ENCODE peak calls at places on chromosome 7, in four cellular contexts. G is body of pancreas, W is hepatocyte, Z is aorta. C is an unnamed sample.
A peak's percentile ranks its signal among the peaks of the same experiment; 100 is the strongest.

GRCh38 chr7:133513608-133514007 is 260.7 kb downstream of the EXOC4 start:
- DNase-seq in G (no peak), W (no peak), Z (no peak), C (no peak)

GRCh38 chr7:156764016-156764669 is 123.6 kb downstream of the RNF32 start:
- DNase-seq in G (peak; percentile 69), W (peak; percentile 89), Z (peak; percentile 59), C (no peak)

GRCh38 chr7:19107392-19108147 is 9.9 kb downstream of the TWIST1 start:
- DNase-seq in G (no peak), W (peak; percentile 51), Z (peak; percentile 52), C (peak; percentile 66)

GRCh38 chr7:27199820-27200760 is at the start of gene HOXA13:
- DNase-seq in G (peak; percentile 11), W (peak; percentile 89), Z (no peak), C (no peak)

GRCh38 chr7:150936018-150936417 is 42.1 kb downstream of the KCNH2 start:
- DNase-seq in G (no peak), W (no peak), Z (no peak), C (no peak)

GRCh38 chr7:140923358-140924006 is 1.2 kb downstream of the BRAF start:
- DNase-seq in G (peak; percentile 14), W (peak; percentile 23), Z (no peak), C (no peak)

GRCh38 chr7:157077986-157078644 is 60.6 kb upstream of the UBE3C start:
- DNase-seq in G (no peak), W (peak; percentile 17), Z (no peak), C (no peak)

GRCh38 chr7:31948041-31948440 is 122.2 kb downstream of the PDE1C start:
- DNase-seq in G (no peak), W (peak; percentile 70), Z (no peak), C (no peak)

GRCh38 chr7:41870017-41870416 is 167.1 kb upstream of the INHBA start:
- DNase-seq in G (no peak), W (no peak), Z (no peak), C (no peak)

GRCh38 chr7:17300012-17300411 is 1.6 kb downstream of the AHR start:
- DNase-seq in G (no peak), W (no peak), Z (no peak), C (no peak)

GRCh38 chr7:135249901-135250300 is 16.3 kb downstream of the STRA8 start:
- DNase-seq in G (no peak), W (no peak), Z (no peak), C (no peak)

GRCh38 chr7:43037531-43037930 is 74.9 kb upstream of the HECW1 start:
- DNase-seq in G (no peak), W (no peak), Z (no peak), C (no peak)

GRCh38 chr7:16114633-16115032 is 306.7 kb downstream of the CRPPA start:
- DNase-seq in G (no peak), W (no peak), Z (no peak), C (no peak)

GRCh38 chr7:30925913-30926312 is 14.3 kb downstream of the AQP1 start:
- DNase-seq in G (peak; percentile 10), W (no peak), Z (no peak), C (no peak)

GRCh38 chr7:102085223-102085772 is 201.4 kb upstream of the SH2B2 start:
- DNase-seq in G (no peak), W (no peak), Z (no peak), C (no peak)

GRCh38 chr7:104106106-104106505 is 101.7 kb downstream of the ORC5 start:
- DNase-seq in G (no peak), W (no peak), Z (no peak), C (no peak)

GRCh38 chr7:27409776-27410175 is 167.2 kb downstream of the EVX1 start:
- DNase-seq in G (no peak), W (peak; percentile 19), Z (no peak), C (no peak)

GRCh38 chr7:37432240-37432917 is 16.3 kb downstream of the ELMO1 start:
- DNase-seq in G (no peak), W (no peak), Z (no peak), C (no peak)

GRCh38 chr7:124208173-124208572 is 175.3 kb upstream of the TMEM229A start:
- DNase-seq in G (no peak), W (no peak), Z (no peak), C (no peak)

GRCh38 chr7:143416565-143417149 is 8.0 kb upstream of the EPHA1 start:
- DNase-seq in G (no peak), W (peak; percentile 65), Z (no peak), C (no peak)

GRCh38 chr7:117164578-117164977 is 158.3 kb downstream of the WNT2 start:
- DNase-seq in G (no peak), W (no peak), Z (no peak), C (no peak)

GRCh38 chr7:105776068-105776790 is 100.2 kb downstream of the ATXN7L1 start:
- DNase-seq in G (peak; percentile 24), W (peak; percentile 54), Z (peak; percentile 71), C (peak; percentile 77)

GRCh38 chr7:128044064-128044463 is 12.8 kb upstream of the LRRC4 start:
- DNase-seq in G (no peak), W (no peak), Z (no peak), C (no peak)

GRCh38 chr7:140541513-140542192 is 62.3 kb upstream of the MKRN1 start:
- DNase-seq in G (no peak), W (peak; percentile 66), Z (no peak), C (peak; percentile 65)

GRCh38 chr7:73730485-73730884 is 8.1 kb downstream of the ABHD11 start:
- DNase-seq in G (no peak), W (no peak), Z (no peak), C (no peak)

GRCh38 chr7:100721505-100721812 is 1.2 kb downstream of the EPO start:
- DNase-seq in G (no peak), W (no peak), Z (no peak), C (no peak)

GRCh38 chr7:132472463-132473120 is 103.7 kb downstream of the PLXNA4 start:
- DNase-seq in G (no peak), W (peak; percentile 39), Z (peak; percentile 80), C (peak; percentile 82)

GRCh38 chr7:91946549-91946948 is 5.9 kb downstream of the AKAP9 start:
- DNase-seq in G (no peak), W (no peak), Z (no peak), C (no peak)

GRCh38 chr7:149604521-149604920 is 106.9 kb upstream of the ZNF746 start:
- DNase-seq in G (no peak), W (no peak), Z (no peak), C (no peak)

GRCh38 chr7:19958309-19958896 is 185.0 kb upstream of the TMEM196 start:
- DNase-seq in G (no peak), W (no peak), Z (no peak), C (no peak)

GRCh38 chr7:64905547-64905946 is 2.5 kb downstream of the ZNF273 start:
- DNase-seq in G (no peak), W (no peak), Z (no peak), C (no peak)

GRCh38 chr7:64907641-64908326 is 4.7 kb downstream of the ZNF273 start:
- DNase-seq in G (no peak), W (no peak), Z (no peak), C (no peak)

GRCh38 chr7:64904008-64904407 is 935 bp downstream of the ZNF273 start:
- DNase-seq in G (no peak), W (no peak), Z (no peak), C (no peak)

GRCh38 chr7:64905133-64905532 is 2.1 kb downstream of the ZNF273 start:
- DNase-seq in G (no peak), W (no peak), Z (no peak), C (no peak)

DNA sequence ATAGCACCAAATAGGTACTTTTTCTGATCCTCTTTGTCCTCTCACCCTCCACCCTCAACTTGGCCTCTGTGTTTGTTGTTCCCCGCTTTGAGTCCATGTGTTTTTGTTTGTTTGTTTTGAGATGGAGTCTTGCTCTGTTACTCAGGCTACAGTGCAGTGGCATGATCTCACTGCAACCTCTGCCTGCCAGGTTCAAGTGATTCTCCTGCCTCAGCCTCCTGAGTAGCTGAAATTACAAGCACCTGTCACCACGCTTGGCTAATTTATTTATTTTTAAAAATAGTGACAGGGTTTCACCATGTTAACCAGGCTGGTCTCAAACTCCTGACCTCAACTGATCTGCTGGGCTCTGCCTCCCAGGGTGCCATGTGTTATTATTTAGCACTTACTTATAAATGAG is 5.3 kb downstream of the ZNF273 start:
- DNase-seq in G (no peak), W (no peak), Z (no peak), C (no peak)
- H3K4me1 ChIP-seq in G (peaks cover 14% of the 10 kb centered on the region), W (no peaks in the 10 kb centered on the region), Z (no peaks in the 10 kb centered on the region), C (peaks cover 11% of the 10 kb centered on the region)

DNA sequence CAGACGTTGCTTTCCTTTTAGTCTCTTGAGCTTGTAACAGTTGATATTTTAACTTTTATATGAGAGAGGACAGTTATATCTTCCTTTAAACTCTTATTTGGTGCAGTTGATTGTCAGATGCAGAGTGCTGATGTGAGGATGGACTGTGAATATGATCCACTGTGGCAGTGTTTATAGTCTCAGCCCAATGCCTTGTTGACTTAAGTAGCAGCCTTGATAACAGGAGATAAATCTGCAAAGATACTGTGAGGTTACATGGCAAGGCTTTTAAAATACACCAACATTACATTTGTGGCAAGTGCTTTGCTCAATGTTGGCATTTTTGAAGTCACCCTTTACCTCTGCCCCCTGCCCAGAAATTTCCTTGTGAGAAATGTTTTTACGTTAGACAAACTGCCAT is 206.7 kb downstream of the AUTS2 start:
- DNase-seq in G (no peak), W (no peak), Z (no peak), C (no peak)
- H3K4me3 ChIP-seq in G (no peak overlapping the region), W (no peak overlapping the region), Z (no peak overlapping the region), C (no peak overlapping the region)

DNA sequence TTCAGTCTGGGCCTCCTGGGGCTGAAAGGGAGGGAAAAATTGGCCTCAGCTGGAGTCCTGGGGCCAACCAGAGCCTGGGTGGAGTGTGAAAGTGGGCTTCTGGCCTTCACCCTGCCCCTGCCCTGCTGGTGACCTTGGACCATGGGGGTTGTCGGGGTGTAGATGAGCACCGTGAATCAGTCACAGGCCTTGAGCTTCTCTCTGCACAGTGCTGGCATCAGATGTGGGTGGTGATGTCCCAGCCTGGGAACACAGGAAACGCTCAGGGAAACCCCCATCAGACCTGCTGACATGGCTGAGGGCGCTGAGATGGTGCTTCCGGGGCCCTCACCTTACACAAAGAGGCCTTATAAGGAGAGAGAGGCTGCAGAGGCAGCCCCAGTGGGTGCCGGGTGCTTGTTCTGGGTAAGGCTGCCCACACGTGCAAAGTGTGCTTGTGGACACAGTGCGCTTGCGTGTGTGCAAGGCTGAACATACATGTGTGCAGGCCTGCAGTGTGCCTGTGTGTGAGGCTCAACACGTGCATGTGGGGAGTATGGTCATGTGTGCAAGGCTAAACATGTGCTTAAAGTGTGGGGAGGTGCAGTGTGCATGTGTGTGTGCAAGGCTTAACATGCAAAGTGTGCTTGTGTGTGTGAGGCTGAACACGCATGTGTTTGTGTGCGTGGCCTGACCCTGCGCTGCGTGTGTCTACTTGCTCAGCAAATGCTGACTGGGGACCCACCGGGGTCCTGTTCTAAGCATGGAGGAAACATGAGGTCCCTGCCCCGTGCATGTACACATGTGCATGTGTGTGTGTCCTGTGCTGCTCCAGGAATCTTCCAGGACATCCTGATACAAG is 6.5 kb downstream of the ARPC1B start:
- DNase-seq in G (no peak), W (no peak), Z (peak; percentile 75), C (no peak)
- H3K4me1 ChIP-seq in G (peaks cover 9% of the 10 kb centered on the region), W (peaks cover 15% of the 10 kb centered on the region), Z (no peaks in the 10 kb centered on the region), C (peaks cover 43% of the 10 kb centered on the region)

DNA sequence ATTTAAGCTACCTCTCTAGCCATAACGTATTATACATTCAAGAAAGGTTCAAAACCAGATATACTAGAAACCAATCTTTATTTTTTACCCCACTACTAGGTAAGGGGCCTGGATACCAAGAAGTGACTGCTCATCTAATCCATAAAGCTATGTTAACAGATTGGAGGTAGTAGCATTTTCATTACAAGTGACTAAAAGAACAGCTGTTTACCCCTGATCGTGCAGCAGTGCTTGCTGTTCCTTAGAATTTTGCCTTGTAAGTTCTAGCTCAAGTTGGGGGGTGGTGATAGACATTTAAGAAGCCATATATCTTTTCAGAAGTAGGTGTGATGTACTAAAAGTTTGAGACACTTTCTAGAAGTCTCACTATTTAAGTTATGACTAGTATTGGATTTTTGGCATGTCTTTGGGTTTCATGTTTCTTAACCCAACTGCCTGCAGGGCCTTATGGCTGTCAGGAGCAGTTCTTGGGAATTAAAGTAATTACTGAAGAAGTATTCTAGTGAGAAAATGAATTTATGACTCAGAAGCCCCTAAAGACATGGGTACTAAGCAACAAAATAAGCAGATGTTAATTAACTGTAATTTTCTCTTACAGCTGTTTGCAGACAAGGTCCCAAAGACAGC is 2.3 kb downstream of the PPIA start:
- DNase-seq in G (no peak), W (no peak), Z (no peak), C (no peak)
- H3K4me3 ChIP-seq in G (no peak overlapping the region), W (peak overlapping the region; percentile 94), Z (no peak overlapping the region), C (peak overlapping the region; percentile 92)